ENCODE peak calls at places on chromosomes 13 and 19, in six cellular contexts. One of them, this sample, is unnamed.

GRCh38 chr19:53647792-53648191 is 16.0 kb downstream of the DPRX start:
- DNase-seq in RWPE1: no peak
- DNase-seq in WTC11: no peak
- DNase-seq in AG09319: no peak
- DNase-seq in AG09309: no peak
- DNase-seq in cardiac muscle cell: no peak
- DNase-seq in this sample: no peak

GRCh38 chr13:99051768-99052455 is 74.0 kb upstream of the DOCK9 start:
- DNase-seq in cardiac muscle cell: no peak
- DNase-seq in AG09319: no peak
- DNase-seq in RWPE1: no peak
- DNase-seq in WTC11: no peak
- DNase-seq in AG09309: no peak
- DNase-seq in this sample: no peak

GRCh38 chr19:38989066-38989605 is 13.6 kb upstream of the FBXO17 start:
- DNase-seq in WTC11: peak
- DNase-seq in cardiac muscle cell: peak
- DNase-seq in RWPE1: no peak
- DNase-seq in AG09309: no peak
- DNase-seq in AG09319: no peak
- DNase-seq in this sample: peak

GRCh38 chr19:6033744-6034264 is 55.9 kb upstream of the RANBP3 start:
- DNase-seq in AG09319: no peak
- DNase-seq in WTC11: no peak
- DNase-seq in cardiac muscle cell: no peak
- DNase-seq in RWPE1: no peak
- DNase-seq in AG09309: no peak
- DNase-seq in this sample: no peak

GRCh38 chr19:408441-409005 is 424 bp downstream of the C2CD4C start:
- DNase-seq in cardiac muscle cell: peak
- DNase-seq in RWPE1: no peak
- DNase-seq in AG09309: no peak
- DNase-seq in WTC11: no peak
- DNase-seq in AG09319: no peak
- DNase-seq in this sample: peak

GRCh38 chr13:94228781-94229180 is 250.7 kb downstream of the DCT start:
- DNase-seq in RWPE1: no peak
- DNase-seq in WTC11: no peak
- DNase-seq in AG09309: peak
- DNase-seq in cardiac muscle cell: no peak
- DNase-seq in AG09319: no peak
- DNase-seq in this sample: no peak

GRCh38 chr13:21632196-21632595 is 28.2 kb upstream of the MICU2 start:
- DNase-seq in RWPE1: no peak
- DNase-seq in AG09319: no peak
- DNase-seq in AG09309: no peak
- DNase-seq in cardiac muscle cell: no peak
- DNase-seq in WTC11: no peak
- DNase-seq in this sample: no peak

GRCh38 chr13:43981091-43981490 is 101.4 kb downstream of the LACC1 start:
- DNase-seq in WTC11: peak
- DNase-seq in RWPE1: no peak
- DNase-seq in AG09309: no peak
- DNase-seq in cardiac muscle cell: no peak
- DNase-seq in AG09319: no peak
- DNase-seq in this sample: no peak

GRCh38 chr13:50466554-50466953 is 376.9 kb downstream of the DLEU7 start:
- DNase-seq in WTC11: no peak
- DNase-seq in RWPE1: no peak
- DNase-seq in AG09319: no peak
- DNase-seq in cardiac muscle cell: peak
- DNase-seq in AG09309: no peak
- DNase-seq in this sample: no peak

GRCh38 chr13:49629196-49629938 is 1.1 kb downstream of the ARL11 start:
- DNase-seq in RWPE1: no peak
- DNase-seq in AG09319: no peak
- DNase-seq in cardiac muscle cell: no peak
- DNase-seq in AG09309: no peak
- DNase-seq in WTC11: no peak
- DNase-seq in this sample: no peak

GRCh38 chr13:33873251-33873908 is 55.4 kb downstream of the RFC3 start:
- DNase-seq in WTC11: no peak
- DNase-seq in RWPE1: no peak
- DNase-seq in cardiac muscle cell: no peak
- DNase-seq in AG09309: no peak
- DNase-seq in AG09319: no peak
- DNase-seq in this sample: no peak

DNA sequence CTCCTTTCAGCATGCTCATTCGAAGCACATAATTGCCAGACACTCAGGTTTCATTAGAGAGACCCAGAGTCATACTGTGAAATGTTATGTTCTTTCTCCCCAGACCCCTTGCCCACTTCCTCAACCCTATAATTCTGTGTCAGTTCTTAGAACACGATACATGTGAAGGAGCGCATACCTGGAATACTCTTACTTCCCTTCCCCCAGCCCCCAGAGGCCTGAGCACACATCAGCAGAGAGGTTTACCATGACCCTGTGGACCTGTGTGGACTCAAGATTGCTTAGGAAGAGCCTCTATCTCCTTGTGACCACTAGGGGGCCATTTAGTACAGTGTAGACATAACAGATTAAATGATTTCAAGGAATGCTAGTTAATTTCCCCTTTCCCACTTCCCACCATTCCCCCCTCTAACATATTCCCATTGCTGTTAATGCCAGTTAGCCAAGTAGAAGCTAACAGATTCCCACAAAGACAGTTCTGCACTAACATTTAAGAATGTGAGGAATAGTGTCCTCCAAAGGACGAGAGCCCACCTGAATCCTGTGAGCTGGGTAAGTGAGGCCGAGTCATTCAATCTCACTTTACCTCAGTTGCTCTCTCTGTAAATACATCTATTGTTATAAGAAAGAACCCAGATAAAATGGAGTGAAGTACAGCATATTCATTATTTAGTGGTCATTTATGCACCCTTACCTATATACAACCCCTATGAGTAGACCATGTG is 154.2 kb upstream of the MAB21L1 start:
- DNase-seq in AG09319: peak
- DNase-seq in cardiac muscle cell: peak
- DNase-seq in AG09309: peak
- DNase-seq in RWPE1: peak
- DNase-seq in WTC11: peak
- DNase-seq in this sample: peak
- TF ChIP-seq CTCF in AG09319: peak
- TF ChIP-seq CTCF in cardiac muscle cell: peak
- TF ChIP-seq CTCF in AG09309: peak
- TF ChIP-seq CTCF in RWPE1: peak
- TF ChIP-seq CTCF in WTC11: peak
- TF ChIP-seq CTCF in this sample: peak

DNA sequence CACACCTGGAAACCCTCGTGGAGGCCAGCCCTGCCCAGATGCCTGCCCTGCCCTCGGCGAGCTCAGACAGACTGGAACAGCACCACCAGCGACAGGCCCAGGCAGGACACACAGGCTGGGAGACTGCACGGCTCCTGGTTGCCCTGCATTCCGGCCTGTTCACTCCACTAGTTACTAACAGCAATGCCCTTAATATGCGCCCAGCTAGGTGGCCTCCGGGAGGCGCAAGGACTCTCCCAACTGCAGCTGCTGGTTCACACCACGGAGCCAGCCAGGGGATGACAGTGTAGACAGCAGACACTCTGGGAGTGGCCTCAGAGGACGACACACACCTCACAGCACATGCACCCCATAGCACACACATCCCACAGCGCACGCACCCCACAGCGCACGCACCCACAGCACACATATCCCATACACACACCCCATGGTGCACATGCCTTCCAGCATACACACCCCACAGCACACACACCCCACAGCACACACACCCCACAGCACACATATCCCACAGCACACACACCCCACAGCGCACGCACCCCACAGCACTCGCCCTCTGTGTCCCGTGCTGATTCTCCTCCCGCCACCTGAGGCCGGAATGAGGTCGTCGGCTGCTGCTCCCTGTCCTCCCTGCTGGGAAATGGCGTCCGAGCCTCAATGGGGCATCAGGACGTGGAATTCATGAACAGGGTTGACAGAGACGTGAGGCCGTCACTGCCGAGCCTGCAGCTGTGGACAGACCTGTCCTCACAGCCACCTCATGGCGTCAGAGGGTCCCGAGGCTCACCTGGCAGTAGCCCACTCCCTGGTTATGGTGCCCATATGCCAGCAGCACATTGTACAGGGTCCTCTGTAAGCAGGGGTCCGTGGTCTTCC is 13.6 kb downstream of the GRTP1 start:
- DNase-seq in AG09319: no peak
- DNase-seq in RWPE1: no peak
- DNase-seq in cardiac muscle cell: no peak
- DNase-seq in AG09309: no peak
- DNase-seq in WTC11: no peak
- DNase-seq in this sample: no peak
- TF ChIP-seq CTCF in AG09319: no peak
- TF ChIP-seq CTCF in RWPE1: no peak
- TF ChIP-seq CTCF in cardiac muscle cell: no peak
- TF ChIP-seq CTCF in AG09309: peak
- TF ChIP-seq CTCF in WTC11: no peak
- TF ChIP-seq CTCF in this sample: no peak

DNA sequence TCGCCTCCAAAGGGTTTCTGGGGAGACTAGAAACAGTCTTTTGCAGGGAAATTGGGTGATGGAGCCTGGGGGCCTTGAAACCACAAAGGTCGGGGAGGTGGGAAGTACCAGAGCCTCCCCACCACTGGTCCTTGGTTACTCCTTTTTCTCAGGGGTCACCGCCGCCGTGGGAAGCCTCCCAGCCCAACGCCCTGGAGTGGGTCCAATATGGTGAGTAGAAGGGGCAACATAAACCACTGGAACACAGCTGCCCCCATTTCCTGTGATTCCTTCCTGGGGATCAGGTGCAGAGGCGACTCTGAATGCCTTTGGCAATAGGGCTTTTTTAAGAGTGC is 5.8 kb downstream of the PGLYRP1 start:
- DNase-seq in AG09319: no peak
- DNase-seq in WTC11: no peak
- DNase-seq in cardiac muscle cell: no peak
- DNase-seq in AG09309: no peak
- DNase-seq in RWPE1: no peak
- DNase-seq in this sample: no peak
- TF ChIP-seq CTCF in AG09319: no peak
- TF ChIP-seq CTCF in WTC11: no peak
- TF ChIP-seq CTCF in cardiac muscle cell: no peak
- TF ChIP-seq CTCF in AG09309: no peak
- TF ChIP-seq CTCF in RWPE1: peak
- TF ChIP-seq CTCF in this sample: no peak

GRCh38 chr13:45362939-45363338 is 22.0 kb upstream of the TPT1 start:
- DNase-seq in AG09319: no peak
- DNase-seq in WTC11: peak
- DNase-seq in RWPE1: no peak
- DNase-seq in cardiac muscle cell: no peak
- DNase-seq in AG09309: no peak
- DNase-seq in this sample: no peak
- TF ChIP-seq CTCF in AG09319: no peak
- TF ChIP-seq CTCF in WTC11: peak
- TF ChIP-seq CTCF in RWPE1: no peak
- TF ChIP-seq CTCF in cardiac muscle cell: no peak
- TF ChIP-seq CTCF in AG09309: no peak
- TF ChIP-seq CTCF in this sample: no peak

GRCh38 chr13:60623131-60623530 is 226.1 kb downstream of the TDRD3 start:
- DNase-seq in AG09319: no peak
- DNase-seq in RWPE1: no peak
- DNase-seq in cardiac muscle cell: no peak
- DNase-seq in AG09309: no peak
- DNase-seq in WTC11: no peak
- DNase-seq in this sample: no peak

GRCh38 chr13:60629158-60629557 is 232.1 kb downstream of the TDRD3 start:
- DNase-seq in WTC11: no peak
- DNase-seq in AG09319: no peak
- DNase-seq in RWPE1: no peak
- DNase-seq in cardiac muscle cell: no peak
- DNase-seq in AG09309: no peak
- DNase-seq in this sample: no peak

GRCh38 chr13:60627071-60627686 is 230.2 kb downstream of the TDRD3 start:
- DNase-seq in RWPE1: peak
- DNase-seq in AG09319: no peak
- DNase-seq in AG09309: no peak
- DNase-seq in WTC11: peak
- DNase-seq in cardiac muscle cell: peak
- DNase-seq in this sample: peak
- TF ChIP-seq CTCF in RWPE1: peak
- TF ChIP-seq CTCF in AG09319: peak
- TF ChIP-seq CTCF in AG09309: peak
- TF ChIP-seq CTCF in WTC11: peak
- TF ChIP-seq CTCF in cardiac muscle cell: peak
- TF ChIP-seq CTCF in this sample: peak

GRCh38 chr19:36032251-36033104 is at the start of gene CLIP3:
- DNase-seq in AG09319: peak
- DNase-seq in AG09309: no peak
- DNase-seq in RWPE1: no peak
- DNase-seq in cardiac muscle cell: peak
- DNase-seq in WTC11: peak
- DNase-seq in this sample: peak
- TF ChIP-seq CTCF in AG09319: no peak
- TF ChIP-seq CTCF in AG09309: no peak
- TF ChIP-seq CTCF in RWPE1: no peak
- TF ChIP-seq CTCF in cardiac muscle cell: peak
- TF ChIP-seq CTCF in WTC11: no peak
- TF ChIP-seq CTCF in this sample: no peak

GRCh38 chr13:77506874-77507273 is 28.6 kb upstream of the SCEL start:
- DNase-seq in WTC11: no peak
- DNase-seq in AG09309: no peak
- DNase-seq in AG09319: no peak
- DNase-seq in cardiac muscle cell: no peak
- DNase-seq in RWPE1: peak
- DNase-seq in this sample: no peak
- TF ChIP-seq CTCF in WTC11: no peak
- TF ChIP-seq CTCF in AG09309: no peak
- TF ChIP-seq CTCF in AG09319: peak
- TF ChIP-seq CTCF in cardiac muscle cell: no peak
- TF ChIP-seq CTCF in RWPE1: peak
- TF ChIP-seq CTCF in this sample: peak

GRCh38 chr13:40790232-40790631 is 821 bp downstream of the SLC25A15 start:
- DNase-seq in AG09319: no peak
- DNase-seq in WTC11: no peak
- DNase-seq in cardiac muscle cell: no peak
- DNase-seq in AG09309: no peak
- DNase-seq in RWPE1: no peak
- DNase-seq in this sample: no peak
- TF ChIP-seq CTCF in AG09319: no peak
- TF ChIP-seq CTCF in WTC11: no peak
- TF ChIP-seq CTCF in cardiac muscle cell: no peak
- TF ChIP-seq CTCF in AG09309: no peak
- TF ChIP-seq CTCF in RWPE1: no peak
- TF ChIP-seq CTCF in this sample: no peak